ENCODE peak calls at places on chromosomes 11 and 22, in nine cellular contexts. T is LoVo; B is activated T-helper 1 cell treated with Interleukin-2 at 50 U/mL for 16 hours; K is stimulated activated CD8-positive, alpha-beta memory T cell treated with anti-CD3 and anti-CD28 coated beads, Interleukin-15, amount 100 ng/mL, for 4 hours; L is adrenal gland; I is caudate nucleus; W is NCI-H1092 treated with DMSO at 0.1 percent for 48 hours; E is stimulated activated naive CD8-positive, alpha-beta T cell treated with anti-CD3 and anti-CD28 coated beads, Interleukin-15, Interleukin-2, amounts not matched to agents 100 U/mL and 50 U/mL, for 24 hours; J is M059J. Z is an unnamed sample.
A peak's percentile ranks its signal among the peaks of the same experiment; 100 is the strongest.

GRCh38 chr22:45948081-45948648 is 28.8 kb downstream of the WNT7B start:
- DNase-seq in T (no peak), B (no peak), K (no peak), L (no peak), I (no peak), W (peak; percentile 31), E (no peak), J (no peak), Z (no peak)

GRCh38 chr11:63614136-63614664 is at the start of gene PLAAT3:
- DNase-seq in T (peak; percentile 84), B (peak; percentile 4), K (peak; percentile 7), L (peak; percentile 86), I (peak; percentile 42), W (peak; percentile 63), E (peak; percentile 52), J (peak; percentile 81), Z (peak; percentile 56)

GRCh38 chr11:17256512-17256911 is 20.0 kb upstream of the NUCB2 start:
- DNase-seq in T (peak; percentile 12), B (no peak), K (no peak), L (no peak), I (no peak), W (no peak), E (no peak), J (peak; percentile 79), Z (no peak)

GRCh38 chr11:130188585-130189347 is 29.2 kb downstream of the ST14 start:
- DNase-seq in T (no peak), B (no peak), K (no peak), L (no peak), I (no peak), W (peak; percentile 47), E (no peak), J (no peak), Z (no peak)

GRCh38 chr11:41058138-41058537 is 401.3 kb downstream of the LRRC4C start:
- DNase-seq in T (no peak), B (no peak), K (no peak), L (no peak), I (no peak), W (no peak), E (no peak), J (no peak), Z (no peak)

GRCh38 chr11:8863838-8864237 is 47.2 kb upstream of the AKIP1 start:
- DNase-seq in T (no peak), B (no peak), K (no peak), L (no peak), I (no peak), W (no peak), E (no peak), J (peak; percentile 84), Z (no peak)

GRCh38 chr11:723120-723883 is 17.3 kb downstream of the EPS8L2 start:
- DNase-seq in T (peak; percentile 33), B (no peak), K (no peak), L (no peak), I (no peak), W (peak; percentile 51), E (peak; percentile 61), J (peak; percentile 68), Z (peak; percentile 57)

GRCh38 chr11:37786214-37786755 is 1188.2 kb upstream of the RAG2 start:
- DNase-seq in T (no peak), B (no peak), K (no peak), L (no peak), I (no peak), W (no peak), E (no peak), J (peak; percentile 72), Z (no peak)

GRCh38 chr11:111878385-111878765 is 590 bp downstream of the FDXACB1 start:
- DNase-seq in T (peak; percentile 24), B (no peak), K (no peak), L (no peak), I (no peak), W (no peak), E (no peak), J (no peak), Z (peak; percentile 76)

GRCh38 chr11:64804346-64805210 is 1.6 kb upstream of the MAP4K2 start:
- DNase-seq in T (no peak), B (no peak), K (no peak), L (no peak), I (no peak), W (no peak), E (no peak), J (no peak), Z (no peak)

GRCh38 chr11:81870066-81870412 is 863.6 kb downstream of the FAM181B start:
- DNase-seq in T (no peak), B (no peak), K (no peak), L (no peak), I (no peak), W (no peak), E (no peak), J (no peak), Z (no peak)